ENCODE peak calls at places on chromosomes 7 and 10, in four cellular contexts. T is HCT116, W is HepG2, X is K562. E is an unnamed sample.

GRCh38 chr10:129642427-129642826 is 175.4 kb downstream of the MGMT start:
- DNase-seq in W (peak; percentile 91), X (no peak), T (peak; percentile 10), E (no peak)

GRCh38 chr10:86062647-86063145 is 303.9 kb downstream of the GRID1 start:
- DNase-seq in W (no peak), T (no peak), X (no peak), E (no peak)

GRCh38 chr10:19961076-19961811 is 145.0 kb downstream of the PLXDC2 start:
- DNase-seq in T (no peak), X (no peak), W (no peak), E (no peak)

GRCh38 chr7:54888067-54888735 is 129.2 kb upstream of the SEC61G start:
- DNase-seq in X (no peak), W (no peak), T (no peak), E (no peak)

GRCh38 chr7:44067064-44067951 is 1.9 kb upstream of the PGAM2 start:
- DNase-seq in X (no peak), W (no peak), T (no peak), E (no peak)

GRCh38 chr10:63375006-63375405 is 90.8 kb downstream of the JMJD1C start:
- DNase-seq in X (no peak), W (no peak), T (no peak), E (no peak)

GRCh38 chr10:132627736-132628512 is 90.3 kb downstream of the INPP5A start:
- DNase-seq in W (no peak), T (no peak), X (peak; percentile 38), E (no peak)

GRCh38 chr7:55571534-55572377 is 546 bp downstream of the VOPP1 start:
- DNase-seq in X (peak; percentile 72), W (peak; percentile 34), T (no peak), E (no peak)

GRCh38 chr7:74612015-74612829 is 45.3 kb upstream of the GTF2I start:
- DNase-seq in X (peak; percentile 54), T (no peak), W (peak; percentile 74), E (no peak)

GRCh38 chr10:78782441-78782840 is 286.3 kb upstream of the ZMIZ1 start:
- DNase-seq in X (no peak), T (no peak), W (no peak), E (no peak)

GRCh38 chr7:88223265-88223664 is 3.4 kb upstream of the SRI start:
- DNase-seq in X (no peak), W (no peak), T (no peak), E (no peak)

GRCh38 chr7:94449151-94449725 is 54.5 kb downstream of the COL1A2 start:
- DNase-seq in T (peak; percentile 32), W (peak; percentile 45), X (peak; percentile 24), E (no peak)

GRCh38 chr10:32153252-32153651 is 97.0 kb upstream of the KIF5B start:
- DNase-seq in X (no peak), W (no peak), T (no peak), E (no peak)

GRCh38 chr7:42972703-42973500 is 40.7 kb downstream of the MRPL32 start:
- DNase-seq in X (peak; percentile 32), W (peak; percentile 20), T (no peak), E (no peak)

GRCh38 chr10:70355234-70356021 is 27.0 kb downstream of the LRRC20 start:
- DNase-seq in W (no peak), X (no peak), T (no peak), E (no peak)

GRCh38 chr10:102752934-102753664 is 9.4 kb downstream of the WBP1L start:
- DNase-seq in W (peak; percentile 63), X (peak; percentile 50), T (no peak), E (no peak)

GRCh38 chr7:149495785-149496641 is 1.6 kb downstream of the ZNF746 start:
- DNase-seq in T (no peak), X (peak; percentile 89), W (peak; percentile 54), E (no peak)

GRCh38 chr7:30422922-30423321 is 55.7 kb downstream of the NOD1 start:
- DNase-seq in W (no peak), T (peak; percentile 48), X (no peak), E (no peak)

GRCh38 chr10:84211566-84211965 is 13.8 kb downstream of the LRIT2 start:
- DNase-seq in W (no peak), X (no peak), T (no peak), E (no peak)

GRCh38 chr7:27367930-27368549 is 125.4 kb downstream of the EVX1 start:
- DNase-seq in T (no peak), X (no peak), W (no peak), E (no peak)

GRCh38 chr7:159153511-159153910 is 8.8 kb upstream of the VIPR2 start:
- DNase-seq in X (no peak), T (no peak), W (no peak), E (no peak)

GRCh38 chr10:124636271-124636993 is 107.7 kb downstream of the FAM53B start:
- DNase-seq in W (no peak), T (no peak), X (no peak), E (no peak)

GRCh38 chr7:1842321-1843221 is 172.5 kb downstream of the ELFN1 start:
- DNase-seq in W (peak; percentile 75), T (no peak), X (no peak), E (no peak)

GRCh38 chr7:143882020-143882610 is 19.9 kb downstream of the TCAF1 start:
- DNase-seq in W (peak; percentile 87), T (no peak), X (no peak), E (no peak)

GRCh38 chr7:137986252-137987010 is 15.5 kb downstream of the CREB3L2 start:
- DNase-seq in T (no peak), W (peak; percentile 79), X (peak; percentile 71), E (no peak)

GRCh38 chr10:130636303-130636702 is 500.1 kb downstream of the GLRX3 start:
- DNase-seq in W (no peak), T (no peak), X (no peak), E (no peak)

GRCh38 chr7:1734331-1734730 is 64.3 kb downstream of the ELFN1 start:
- DNase-seq in X (no peak), T (no peak), W (no peak), E (no peak)

GRCh38 chr7:17991866-17992648 is 35.6 kb downstream of the PRPS1L1 start:
- DNase-seq in T (no peak), X (peak; percentile 45), W (no peak), E (no peak)

GRCh38 chr10:100303724-100304319 is 17.3 kb upstream of the BLOC1S2 start:
- DNase-seq in W (peak; percentile 23), X (peak; percentile 23), T (peak; percentile 32), E (peak; percentile 41)

GRCh38 chr10:77967611-77968022 is 41.1 kb upstream of the DLG5 start:
- DNase-seq in X (no peak), W (peak; percentile 78), T (no peak), E (no peak)

GRCh38 chr10:1873916-1874315 is 136.6 kb upstream of the ADARB2 start:
- DNase-seq in X (no peak), T (no peak), W (no peak), E (no peak)

GRCh38 chr10:1870491-1870890 is 133.2 kb upstream of the ADARB2 start:
- DNase-seq in T (no peak), X (no peak), W (no peak), E (no peak)

GRCh38 chr10:1874533-1874932 is 137.2 kb upstream of the ADARB2 start:
- DNase-seq in T (no peak), X (no peak), W (no peak), E (no peak)

GRCh38 chr10:1869861-1870260 is 132.5 kb upstream of the ADARB2 start:
- DNase-seq in X (no peak), W (no peak), T (no peak), E (no peak)

GRCh38 chr10:1872151-1872726 is 134.9 kb upstream of the ADARB2 start:
- DNase-seq in W (no peak), X (no peak), T (no peak), E (no peak)
- TF ChIP-seq TCF7L2 in W (no peak), X (no peak), T (no peak), E (no peak)

GRCh38 chr7:76400248-76400647 is 9.2 kb downstream of the SSC4D start:
- DNase-seq in W (no peak), T (no peak), X (no peak), E (no peak)

GRCh38 chr7:76394962-76395361 is 14.5 kb downstream of the SSC4D start:
- DNase-seq in W (no peak), T (no peak), X (no peak), E (no peak)

GRCh38 chr7:76396039-76396732 is 13.3 kb downstream of the SSC4D start:
- DNase-seq in T (no peak), W (no peak), X (peak; percentile 63), E (no peak)

GRCh38 chr7:76393116-76394031 is 16.1 kb downstream of the SSC4D start:
- DNase-seq in X (peak; percentile 99), T (peak; percentile 71), W (peak; percentile 89), E (peak; percentile 85)

GRCh38 chr7:76397409-76398183 is 11.9 kb downstream of the SSC4D start:
- DNase-seq in X (peak; percentile 98), T (no peak), W (no peak), E (no peak)
- TF ChIP-seq POLR2AphosphoS5 in X (peak; percentile 82), T (peak; percentile 71), W (no peak), E (peak; percentile 83)

GRCh38 chr7:116524609-116525297 is at the start of gene CAV1:
- DNase-seq in X (peak; percentile 76), W (no peak), T (peak; percentile 92), E (peak; percentile 95)
- TF ChIP-seq TCF7L2 in X (no peak), W (no peak), T (peak; percentile 61), E (no peak)

DNA sequence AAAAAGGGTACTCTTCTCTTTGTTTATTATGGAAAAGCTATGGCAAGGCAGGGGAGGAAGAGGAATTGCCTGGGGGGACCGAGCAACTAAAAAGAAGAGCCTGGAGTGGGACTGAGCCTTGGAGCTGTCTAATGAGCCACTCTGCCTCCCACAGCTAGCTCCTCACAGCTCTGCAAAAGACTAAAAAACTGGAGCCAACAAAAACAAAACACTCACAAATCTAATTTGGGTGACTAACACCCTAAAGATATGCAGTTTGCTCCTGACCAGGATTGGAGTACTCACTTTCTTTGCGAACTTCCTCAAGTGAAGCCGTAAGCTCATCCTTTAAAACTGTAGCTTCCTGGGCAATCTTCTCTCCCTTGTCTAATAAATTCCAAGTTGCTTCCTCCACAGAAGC is 89.4 kb downstream of the CTNNA3 start:
- DNase-seq in T (no peak), W (no peak), X (no peak), E (peak; percentile 71)
- TF ChIP-seq POLR2AphosphoS5 in T (no peak), W (no peak), X (no peak), E (peak; percentile 32)

DNA sequence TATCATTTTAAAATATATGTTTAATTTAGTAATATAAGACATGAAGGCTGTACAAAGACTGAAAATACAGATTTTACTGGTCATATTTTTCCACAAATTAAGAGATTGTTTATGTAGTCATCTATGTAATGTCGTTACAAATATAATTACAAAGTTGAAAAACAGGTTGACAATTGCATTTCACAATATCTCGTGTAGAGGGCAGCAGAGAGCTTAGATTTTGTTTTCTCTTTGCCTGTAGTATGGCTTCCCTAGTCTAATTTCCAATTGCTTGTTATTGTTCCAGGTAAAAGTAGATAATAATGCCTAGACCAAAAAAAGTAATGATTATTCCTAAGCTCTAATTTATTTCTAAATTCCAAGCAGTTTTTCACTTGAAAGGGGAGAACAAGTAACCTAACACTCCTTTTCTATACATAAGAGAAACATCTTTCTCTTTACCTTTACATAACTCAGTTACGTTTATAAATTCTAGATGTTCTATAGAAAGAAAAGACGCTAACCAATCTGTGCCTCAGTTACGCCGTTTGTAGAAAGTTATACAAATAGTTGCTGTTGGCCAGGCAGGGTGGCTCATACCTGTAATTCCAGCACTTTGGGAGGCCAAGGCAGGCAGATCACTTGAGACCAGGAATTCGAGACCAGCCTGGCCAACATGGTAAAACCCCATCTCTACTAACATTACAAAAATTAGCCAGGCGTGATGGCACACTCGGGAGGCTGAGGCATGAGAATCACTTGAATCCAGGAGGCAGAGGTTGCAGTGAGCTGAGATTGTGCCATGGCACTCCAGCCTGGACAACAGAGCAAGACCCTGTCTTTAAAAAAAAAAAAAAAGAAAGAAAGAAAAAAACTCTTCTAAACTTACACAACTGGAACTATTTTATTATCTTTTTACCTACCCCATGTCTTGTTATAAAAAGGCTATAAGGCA is 30.0 kb downstream of the NET1 start:
- DNase-seq in X (peak; percentile 66), W (peak; percentile 43), T (peak; percentile 38), E (no peak)
- TF ChIP-seq TCF7L2 in X (no peak), W (no peak), T (no peak), E (no peak)